ENCODE peak calls at places on chromosomes 6 and 20, in ten cellular contexts. One of them, this sample, is unnamed.

GRCh38 chr20:4091332-4092135 is 76.2 kb upstream of the RNF24 start:
- ATAC-seq in body of pancreas: peak
- ATAC-seq in HCT116: peak
- ATAC-seq in A549: peak
- ATAC-seq in gastrocnemius medialis: peak
- ATAC-seq in HepG2: peak
- ATAC-seq in heart left ventricle: peak
- ATAC-seq in IMR-90: peak
- ATAC-seq in upper lobe of left lung: peak
- ATAC-seq in K562: peak
- ATAC-seq in this sample: peak

GRCh38 chr6:159837511-159837910 is 37.4 kb downstream of the PNLDC1 start:
- ATAC-seq in body of pancreas: no peak
- ATAC-seq in HCT116: no peak
- ATAC-seq in K562: no peak
- ATAC-seq in HepG2: no peak
- ATAC-seq in IMR-90: no peak
- ATAC-seq in A549: no peak
- ATAC-seq in heart left ventricle: no peak
- ATAC-seq in upper lobe of left lung: no peak
- ATAC-seq in gastrocnemius medialis: no peak
- ATAC-seq in this sample: no peak

GRCh38 chr6:25041676-25042598 is 106.2 kb upstream of the RIPOR2 start:
- ATAC-seq in heart left ventricle: no peak
- ATAC-seq in upper lobe of left lung: no peak
- ATAC-seq in HCT116: no peak
- ATAC-seq in gastrocnemius medialis: no peak
- ATAC-seq in K562: peak
- ATAC-seq in IMR-90: no peak
- ATAC-seq in body of pancreas: no peak
- ATAC-seq in HepG2: no peak
- ATAC-seq in A549: no peak
- ATAC-seq in this sample: no peak

GRCh38 chr20:52420805-52421204 is 229.2 kb upstream of the ZFP64 start:
- ATAC-seq in heart left ventricle: no peak
- ATAC-seq in K562: no peak
- ATAC-seq in gastrocnemius medialis: no peak
- ATAC-seq in upper lobe of left lung: no peak
- ATAC-seq in IMR-90: no peak
- ATAC-seq in HCT116: no peak
- ATAC-seq in A549: no peak
- ATAC-seq in HepG2: no peak
- ATAC-seq in body of pancreas: no peak
- ATAC-seq in this sample: no peak

GRCh38 chr6:79687759-79688158 is 56.6 kb downstream of the SH3BGRL2 start:
- ATAC-seq in K562: peak
- ATAC-seq in body of pancreas: peak
- ATAC-seq in HCT116: no peak
- ATAC-seq in heart left ventricle: peak
- ATAC-seq in IMR-90: no peak
- ATAC-seq in A549: no peak
- ATAC-seq in upper lobe of left lung: no peak
- ATAC-seq in HepG2: peak
- ATAC-seq in gastrocnemius medialis: no peak
- ATAC-seq in this sample: no peak

GRCh38 chr6:46243754-46244153 is 73.0 kb upstream of the ENPP5 start:
- ATAC-seq in HCT116: no peak
- ATAC-seq in upper lobe of left lung: no peak
- ATAC-seq in A549: no peak
- ATAC-seq in heart left ventricle: peak
- ATAC-seq in HepG2: no peak
- ATAC-seq in K562: no peak
- ATAC-seq in IMR-90: no peak
- ATAC-seq in gastrocnemius medialis: peak
- ATAC-seq in body of pancreas: no peak
- ATAC-seq in this sample: no peak

GRCh38 chr20:10185741-10186558 is 32.7 kb upstream of the SNAP25 start:
- ATAC-seq in IMR-90: no peak
- ATAC-seq in A549: no peak
- ATAC-seq in heart left ventricle: no peak
- ATAC-seq in HCT116: no peak
- ATAC-seq in HepG2: peak
- ATAC-seq in gastrocnemius medialis: no peak
- ATAC-seq in upper lobe of left lung: no peak
- ATAC-seq in K562: no peak
- ATAC-seq in body of pancreas: peak
- ATAC-seq in this sample: no peak

GRCh38 chr6:17418281-17419188 is 25.1 kb downstream of the CAP2 start:
- ATAC-seq in gastrocnemius medialis: peak
- ATAC-seq in body of pancreas: no peak
- ATAC-seq in HepG2: no peak
- ATAC-seq in heart left ventricle: peak
- ATAC-seq in A549: peak
- ATAC-seq in HCT116: no peak
- ATAC-seq in IMR-90: peak
- ATAC-seq in upper lobe of left lung: no peak
- ATAC-seq in K562: no peak
- ATAC-seq in this sample: peak

GRCh38 chr20:62800314-62801259 is 4.0 kb upstream of the OGFR start:
- ATAC-seq in HepG2: no peak
- ATAC-seq in gastrocnemius medialis: no peak
- ATAC-seq in body of pancreas: no peak
- ATAC-seq in IMR-90: no peak
- ATAC-seq in A549: no peak
- ATAC-seq in heart left ventricle: no peak
- ATAC-seq in HCT116: no peak
- ATAC-seq in K562: no peak
- ATAC-seq in upper lobe of left lung: no peak
- ATAC-seq in this sample: no peak

GRCh38 chr20:32583581-32584045 is 1.5 kb downstream of the NOL4L start:
- ATAC-seq in upper lobe of left lung: no peak
- ATAC-seq in A549: no peak
- ATAC-seq in heart left ventricle: peak
- ATAC-seq in HepG2: peak
- ATAC-seq in HCT116: peak
- ATAC-seq in IMR-90: peak
- ATAC-seq in gastrocnemius medialis: no peak
- ATAC-seq in body of pancreas: no peak
- ATAC-seq in K562: peak
- ATAC-seq in this sample: peak

GRCh38 chr20:50501970-50502745 is 8.0 kb upstream of the PTPN1 start:
- ATAC-seq in heart left ventricle: no peak
- ATAC-seq in upper lobe of left lung: no peak
- ATAC-seq in HepG2: no peak
- ATAC-seq in gastrocnemius medialis: no peak
- ATAC-seq in A549: no peak
- ATAC-seq in body of pancreas: no peak
- ATAC-seq in K562: no peak
- ATAC-seq in IMR-90: no peak
- ATAC-seq in HCT116: no peak
- ATAC-seq in this sample: no peak

GRCh38 chr6:99253271-99253670 is 96.2 kb downstream of the FAXC start:
- ATAC-seq in K562: no peak
- ATAC-seq in body of pancreas: no peak
- ATAC-seq in A549: no peak
- ATAC-seq in gastrocnemius medialis: no peak
- ATAC-seq in heart left ventricle: no peak
- ATAC-seq in HepG2: no peak
- ATAC-seq in HCT116: no peak
- ATAC-seq in IMR-90: no peak
- ATAC-seq in upper lobe of left lung: no peak
- ATAC-seq in this sample: no peak

GRCh38 chr6:73558624-73559398 is 38.0 kb upstream of the EEF1A1 start:
- ATAC-seq in heart left ventricle: no peak
- ATAC-seq in upper lobe of left lung: no peak
- ATAC-seq in gastrocnemius medialis: no peak
- ATAC-seq in body of pancreas: no peak
- ATAC-seq in HepG2: peak
- ATAC-seq in K562: peak
- ATAC-seq in IMR-90: no peak
- ATAC-seq in HCT116: peak
- ATAC-seq in A549: no peak
- ATAC-seq in this sample: no peak

GRCh38 chr6:119255492-119255891 is 94.1 kb downstream of the MAN1A1 start:
- ATAC-seq in heart left ventricle: no peak
- ATAC-seq in gastrocnemius medialis: no peak
- ATAC-seq in IMR-90: no peak
- ATAC-seq in HepG2: no peak
- ATAC-seq in HCT116: peak
- ATAC-seq in A549: no peak
- ATAC-seq in K562: no peak
- ATAC-seq in body of pancreas: no peak
- ATAC-seq in upper lobe of left lung: no peak
- ATAC-seq in this sample: no peak

GRCh38 chr6:74287932-74288331 is 591.9 kb downstream of the CD109 start:
- ATAC-seq in heart left ventricle: no peak
- ATAC-seq in A549: no peak
- ATAC-seq in HepG2: no peak
- ATAC-seq in upper lobe of left lung: no peak
- ATAC-seq in K562: no peak
- ATAC-seq in HCT116: no peak
- ATAC-seq in gastrocnemius medialis: no peak
- ATAC-seq in IMR-90: no peak
- ATAC-seq in body of pancreas: no peak
- ATAC-seq in this sample: no peak

GRCh38 chr6:113856571-113857564 is at the start of gene MARCKS:
- ATAC-seq in HepG2: peak
- ATAC-seq in gastrocnemius medialis: peak
- ATAC-seq in heart left ventricle: peak
- ATAC-seq in HCT116: peak
- ATAC-seq in A549: peak
- ATAC-seq in upper lobe of left lung: peak
- ATAC-seq in K562: peak
- ATAC-seq in IMR-90: peak
- ATAC-seq in body of pancreas: peak
- ATAC-seq in this sample: peak
- TF ChIP-seq POLR2A in HepG2: peak
- TF ChIP-seq POLR2A in gastrocnemius medialis: peak
- TF ChIP-seq POLR2A in heart left ventricle: no peak
- TF ChIP-seq POLR2A in HCT116: peak
- TF ChIP-seq POLR2A in A549: no peak
- TF ChIP-seq POLR2A in upper lobe of left lung: no peak
- TF ChIP-seq POLR2A in K562: no peak
- TF ChIP-seq POLR2A in IMR-90: peak
- TF ChIP-seq POLR2A in body of pancreas: peak
- TF ChIP-seq POLR2A in this sample: peak

GRCh38 chr20:7940341-7940740 is at the start of gene HAO1:
- ATAC-seq in A549: no peak
- ATAC-seq in IMR-90: no peak
- ATAC-seq in heart left ventricle: no peak
- ATAC-seq in body of pancreas: peak
- ATAC-seq in K562: no peak
- ATAC-seq in gastrocnemius medialis: no peak
- ATAC-seq in upper lobe of left lung: no peak
- ATAC-seq in HCT116: no peak
- ATAC-seq in HepG2: peak
- ATAC-seq in this sample: no peak
- TF ChIP-seq POLR2A in A549: no peak
- TF ChIP-seq POLR2A in IMR-90: no peak
- TF ChIP-seq POLR2A in heart left ventricle: no peak
- TF ChIP-seq POLR2A in body of pancreas: no peak
- TF ChIP-seq POLR2A in K562: no peak
- TF ChIP-seq POLR2A in gastrocnemius medialis: no peak
- TF ChIP-seq POLR2A in upper lobe of left lung: no peak
- TF ChIP-seq POLR2A in HCT116: no peak
- TF ChIP-seq POLR2A in HepG2: no peak
- TF ChIP-seq POLR2A in this sample: no peak

GRCh38 chr6:129679758-129680157 is 30.2 kb downstream of the ARHGAP18 start:
- ATAC-seq in K562: peak
- ATAC-seq in gastrocnemius medialis: peak
- ATAC-seq in body of pancreas: no peak
- ATAC-seq in HepG2: no peak
- ATAC-seq in upper lobe of left lung: no peak
- ATAC-seq in IMR-90: no peak
- ATAC-seq in A549: peak
- ATAC-seq in heart left ventricle: no peak
- ATAC-seq in HCT116: peak
- ATAC-seq in this sample: no peak
- TF ChIP-seq POLR2A in K562: no peak
- TF ChIP-seq POLR2A in gastrocnemius medialis: no peak
- TF ChIP-seq POLR2A in body of pancreas: no peak
- TF ChIP-seq POLR2A in HepG2: no peak
- TF ChIP-seq POLR2A in upper lobe of left lung: no peak
- TF ChIP-seq POLR2A in IMR-90: no peak
- TF ChIP-seq POLR2A in A549: no peak
- TF ChIP-seq POLR2A in heart left ventricle: no peak
- TF ChIP-seq POLR2A in HCT116: no peak
- TF ChIP-seq POLR2A in this sample: no peak

GRCh38 chr6:54441020-54441419 is 132.8 kb downstream of the TINAG start:
- ATAC-seq in A549: no peak
- ATAC-seq in HepG2: no peak
- ATAC-seq in IMR-90: no peak
- ATAC-seq in body of pancreas: no peak
- ATAC-seq in gastrocnemius medialis: no peak
- ATAC-seq in heart left ventricle: no peak
- ATAC-seq in HCT116: no peak
- ATAC-seq in upper lobe of left lung: no peak
- ATAC-seq in K562: no peak
- ATAC-seq in this sample: no peak

GRCh38 chr6:54445207-54445606 is 137.0 kb downstream of the TINAG start:
- ATAC-seq in heart left ventricle: no peak
- ATAC-seq in body of pancreas: no peak
- ATAC-seq in IMR-90: no peak
- ATAC-seq in A549: no peak
- ATAC-seq in gastrocnemius medialis: no peak
- ATAC-seq in K562: no peak
- ATAC-seq in HCT116: no peak
- ATAC-seq in HepG2: no peak
- ATAC-seq in upper lobe of left lung: no peak
- ATAC-seq in this sample: no peak

GRCh38 chr6:54441687-54442248 is 133.5 kb downstream of the TINAG start:
- ATAC-seq in A549: no peak
- ATAC-seq in upper lobe of left lung: peak
- ATAC-seq in body of pancreas: no peak
- ATAC-seq in heart left ventricle: no peak
- ATAC-seq in K562: no peak
- ATAC-seq in gastrocnemius medialis: no peak
- ATAC-seq in HCT116: no peak
- ATAC-seq in HepG2: no peak
- ATAC-seq in IMR-90: no peak
- ATAC-seq in this sample: no peak

DNA sequence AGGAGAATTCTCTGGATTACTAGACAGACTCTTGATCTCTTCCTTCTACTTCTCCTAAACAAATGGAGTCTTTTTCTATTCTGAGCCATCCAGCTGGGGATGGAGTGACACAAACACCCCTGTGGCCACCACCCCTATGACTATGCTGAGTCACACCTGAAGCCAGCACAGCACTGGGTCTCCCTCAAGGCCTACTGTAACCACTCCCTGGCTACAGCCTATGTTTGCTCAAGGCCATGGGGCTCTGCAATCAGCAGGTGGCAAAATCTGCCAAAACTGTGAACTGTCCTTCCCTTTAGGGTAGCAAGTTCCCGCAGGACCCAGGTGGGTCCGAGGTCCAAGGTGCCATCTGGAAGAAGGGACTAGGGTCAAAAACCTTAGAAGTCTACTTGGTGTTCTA is 132.3 kb downstream of the TINAG start:
- ATAC-seq in IMR-90: no peak
- ATAC-seq in heart left ventricle: no peak
- ATAC-seq in HCT116: no peak
- ATAC-seq in body of pancreas: no peak
- ATAC-seq in A549: no peak
- ATAC-seq in K562: no peak
- ATAC-seq in upper lobe of left lung: no peak
- ATAC-seq in gastrocnemius medialis: no peak
- ATAC-seq in HepG2: no peak
- ATAC-seq in this sample: no peak
- TF ChIP-seq POLR2A in IMR-90: no peak
- TF ChIP-seq POLR2A in heart left ventricle: no peak
- TF ChIP-seq POLR2A in HCT116: no peak
- TF ChIP-seq POLR2A in body of pancreas: no peak
- TF ChIP-seq POLR2A in A549: no peak
- TF ChIP-seq POLR2A in K562: no peak
- TF ChIP-seq POLR2A in upper lobe of left lung: no peak
- TF ChIP-seq POLR2A in gastrocnemius medialis: no peak
- TF ChIP-seq POLR2A in HepG2: no peak
- TF ChIP-seq POLR2A in this sample: no peak